ENCODE peak calls at places on chromosome 3, in four cellular contexts. F, Y, K and U are unnamed samples.

GRCh38 chr3:15659254-15659975 is 57.9 kb downstream of the BTD start:
- DNase-seq in F (no peak), K (no peak), Y (no peak), U (no peak)

GRCh38 chr3:114659109-114660081 is 365.6 kb downstream of the TIGIT start:
- DNase-seq in F (no peak), K (peak; percentile 6), Y (no peak), U (no peak)

GRCh38 chr3:63912768-63913588 is 795 bp upstream of the SCAANT1 start:
- DNase-seq in Y (peak; percentile 66), F (peak; percentile 76), K (peak; percentile 54), U (no peak)

GRCh38 chr3:42367903-42368302 is 42.5 kb downstream of the LYZL4 start:
- DNase-seq in K (no peak), F (no peak), Y (no peak), U (no peak)

GRCh38 chr3:16101295-16102186 is 72.9 kb upstream of the GALNT15 start:
- DNase-seq in K (no peak), F (peak; percentile 41), Y (no peak), U (no peak)

GRCh38 chr3:60176614-60177013 is 1074.6 kb downstream of the FHIT start:
- DNase-seq in F (no peak), K (no peak), Y (no peak), U (no peak)

GRCh38 chr3:126922466-126922865 is 60.4 kb upstream of the PLXNA1 start:
- DNase-seq in Y (no peak), K (no peak), F (no peak), U (no peak)

GRCh38 chr3:129330413-129330812 is 51.7 kb downstream of the HMCES start:
- DNase-seq in K (no peak), F (no peak), Y (no peak), U (no peak)

GRCh38 chr3:101556064-101556463 is 5.6 kb upstream of the TRMT10C start:
- DNase-seq in F (no peak), K (no peak), Y (no peak), U (no peak)

GRCh38 chr3:102006812-102007485 is 157.6 kb downstream of the NFKBIZ start:
- DNase-seq in K (no peak), Y (peak; percentile 19), F (no peak), U (no peak)

GRCh38 chr3:61669676-61670299 is 108.4 kb downstream of the PTPRG start:
- DNase-seq in F (no peak), K (no peak), Y (no peak), U (no peak)

GRCh38 chr3:184757010-184757651 is 45.3 kb upstream of the MAGEF1 start:
- DNase-seq in F (peak; percentile 64), Y (peak; percentile 75), K (no peak), U (no peak)

GRCh38 chr3:30696901-30697300 is 90.5 kb downstream of the TGFBR2 start:
- DNase-seq in K (no peak), Y (no peak), F (no peak), U (no peak)

GRCh38 chr3:89472101-89472500 is 364.7 kb downstream of the EPHA3 start:
- DNase-seq in K (no peak), F (no peak), Y (no peak), U (no peak)

GRCh38 chr3:34374521-34374920 is 576.1 kb downstream of the PDCD6IP start:
- DNase-seq in K (no peak), F (no peak), Y (no peak), U (no peak)

GRCh38 chr3:133944641-133945441 is 49.2 kb upstream of the RAB6B start:
- DNase-seq in Y (no peak), K (no peak), F (no peak), U (no peak)
- TF ChIP-seq CTCF in Y (no peak), K (no peak), F (no peak), U (no peak)

GRCh38 chr3:172210355-172210754 is 171.0 kb downstream of the FNDC3B start:
- DNase-seq in K (no peak), Y (no peak), F (no peak), U (no peak)
- H3K4me1 ChIP-seq in K (peaks cover 9% of the 10 kb centered on the region), Y (no peaks in the 10 kb centered on the region), F (peaks cover 17% of the 10 kb centered on the region), U (peaks cover 42% of the 10 kb centered on the region)

DNA sequence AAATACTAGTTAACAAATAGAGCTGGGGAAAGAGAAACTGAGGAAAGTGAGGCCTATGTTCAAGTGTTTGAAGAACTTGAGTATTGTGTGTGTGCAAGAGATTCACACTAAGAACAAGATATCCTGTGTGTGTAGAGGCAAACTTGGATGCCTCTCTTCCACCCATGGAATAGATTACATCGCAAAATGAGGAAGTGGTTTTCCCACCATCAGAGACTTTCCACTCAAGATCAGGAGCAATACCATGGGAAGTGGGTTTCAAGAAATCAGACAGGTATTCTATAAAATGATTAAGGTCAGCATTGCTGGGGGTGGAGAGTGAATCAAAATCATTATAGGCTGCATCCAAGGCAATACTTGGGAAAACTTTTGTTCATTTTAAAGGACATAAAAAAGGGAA is 308.0 kb downstream of the FGF12 start:
- DNase-seq in Y (no peak), K (no peak), F (no peak), U (no peak)
- H3K9me3 ChIP-seq in Y (no peaks in the 10 kb centered on the region), K (no peaks in the 10 kb centered on the region), F (no peaks in the 10 kb centered on the region), U (no peaks in the 10 kb centered on the region)

DNA sequence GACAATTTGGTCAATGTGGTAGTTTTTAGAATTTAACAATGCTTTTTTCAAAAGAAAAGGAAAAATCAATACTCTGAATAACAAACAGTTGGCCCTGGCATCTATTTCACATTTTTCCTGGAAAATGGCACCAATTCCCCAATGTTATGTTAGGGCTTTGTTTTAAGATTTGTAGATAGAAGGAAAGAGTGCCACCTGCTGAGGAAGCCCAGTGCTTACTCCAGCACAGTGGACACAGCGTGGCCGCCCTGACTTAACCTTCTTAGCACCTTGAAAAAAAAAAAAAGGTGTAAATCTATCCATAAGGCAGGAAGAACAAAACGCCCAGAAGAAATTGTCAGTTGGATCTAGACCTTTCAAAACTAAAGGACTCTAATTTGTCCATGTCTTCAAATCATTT is 110.7 kb upstream of the CNTN4 start:
- DNase-seq in K (peak; percentile 52), Y (no peak), F (peak; percentile 43), U (no peak)
- TF ChIP-seq CTCF in K (peak; percentile 55), Y (no peak), F (no peak), U (no peak)